ENCODE peak calls at places on chromosomes 16 and 17, in eight cellular contexts. Z is lung, T is brain microvascular endothelial cell, U is pancreas, G is neuronal stem cell, A is stomach, D is GM23248, R is dorsolateral prefrontal cortex. E is an unnamed sample.

GRCh38 chr16:81610144-81610842 is 165.7 kb downstream of the CMIP start:
- DNase-seq in Z (peak), T (peak), U (peak), G (no peak), A (peak), D (peak), R (peak), E (peak)

GRCh38 chr17:81043725-81044427 is 8.9 kb downstream of the BAIAP2 start:
- DNase-seq in Z (peak), T (peak), U (no peak), G (no peak), A (peak), D (no peak), R (no peak), E (no peak)

GRCh38 chr17:28615260-28615940 is 1.4 kb upstream of the RSKR start:
- DNase-seq in Z (no peak), T (no peak), U (no peak), G (no peak), A (no peak), D (no peak), R (no peak), E (no peak)

GRCh38 chr17:76691379-76692191 is 19.2 kb downstream of the MXRA7 start:
- DNase-seq in Z (no peak), T (no peak), U (no peak), G (no peak), A (no peak), D (no peak), R (no peak), E (no peak)

GRCh38 chr17:42920922-42921321 is 20.3 kb downstream of the G6PC1 start:
- DNase-seq in Z (peak), T (no peak), U (peak), G (no peak), A (peak), D (no peak), R (no peak), E (no peak)

GRCh38 chr17:58507123-58507634 is 7.3 kb downstream of the MTMR4 start:
- DNase-seq in Z (no peak), T (peak), U (no peak), G (no peak), A (no peak), D (no peak), R (no peak), E (no peak)

GRCh38 chr17:60107526-60108257 is 29.0 kb upstream of the HEATR6 start:
- DNase-seq in Z (peak), T (no peak), U (no peak), G (no peak), A (no peak), D (peak), R (no peak), E (no peak)

GRCh38 chr17:2090804-2091534 is 36.1 kb downstream of the HIC1 start:
- DNase-seq in Z (no peak), T (peak), U (no peak), G (peak), A (no peak), D (peak), R (no peak), E (peak)

GRCh38 chr17:79658811-79659207 is 48.0 kb upstream of the RBFOX3 start:
- DNase-seq in Z (no peak), T (peak), U (no peak), G (peak), A (no peak), D (peak), R (no peak), E (no peak)

GRCh38 chr17:16512011-16512410 is 20.0 kb upstream of the LRRC75A start:
- DNase-seq in Z (no peak), T (no peak), U (no peak), G (no peak), A (no peak), D (no peak), R (no peak), E (no peak)

GRCh38 chr17:7394452-7395191 is at the start of gene PLSCR3:
- DNase-seq in Z (peak), T (peak), U (peak), G (peak), A (peak), D (peak), R (peak), E (peak)

GRCh38 chr16:17205279-17206139 is 265.3 kb downstream of the XYLT1 start:
- DNase-seq in Z (no peak), T (no peak), U (peak), G (no peak), A (peak), D (peak), R (no peak), E (no peak)

GRCh38 chr17:10631048-10631700 is 25.9 kb downstream of the MYH3 start:
- DNase-seq in Z (no peak), T (no peak), U (peak), G (no peak), A (no peak), D (peak), R (no peak), E (peak)

GRCh38 chr16:76681296-76681695 is 404.1 kb downstream of the CNTNAP4 start:
- DNase-seq in Z (no peak), T (no peak), U (no peak), G (no peak), A (no peak), D (no peak), R (no peak), E (no peak)

GRCh38 chr16:8569650-8570338 is 20.5 kb downstream of the TMEM114 start:
- DNase-seq in Z (no peak), T (no peak), U (no peak), G (no peak), A (no peak), D (no peak), R (no peak), E (no peak)
- H3K27ac ChIP-seq in Z (no peak), T (no peak), U (no peak), G (no peak), A (no peak), D (no peak), R (no peak), E (no peak)

GRCh38 chr17:5422505-5422904 is 2.5 kb downstream of the RPAIN start:
- DNase-seq in Z (no peak), T (peak), U (no peak), G (no peak), A (no peak), D (peak), R (no peak), E (no peak)
- H3K4me3 ChIP-seq in Z (no peak), T (no peak), U (no peak), G (no peak), A (no peak), D (no peak), R (no peak), E (no peak)

DNA sequence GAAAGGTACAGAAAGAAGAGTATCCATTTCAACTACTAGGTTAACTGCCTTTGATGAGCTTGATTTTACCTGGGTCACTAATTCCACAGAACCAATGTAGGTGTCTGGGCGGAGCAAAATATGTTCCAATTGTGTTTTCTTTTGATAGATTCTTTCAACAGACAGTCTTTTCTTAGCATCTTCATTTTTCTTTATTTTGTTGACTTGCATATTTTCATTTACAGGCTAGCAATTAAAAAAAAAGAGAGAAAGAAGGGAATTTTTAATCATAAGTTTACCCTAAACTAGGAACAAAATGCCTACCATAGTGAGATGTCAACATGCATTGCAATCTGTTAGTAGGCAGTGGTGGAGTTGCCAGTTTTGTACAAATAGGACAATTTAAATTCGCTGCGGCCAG is 1.0 kb downstream of the TOP2A start:
- DNase-seq in Z (no peak), T (no peak), U (no peak), G (no peak), A (no peak), D (no peak), R (no peak), E (no peak)
- H3K27ac ChIP-seq in Z (no peak), T (peak), U (no peak), G (no peak), A (no peak), D (peak), R (no peak), E (no peak)

GRCh38 chr16:49483651-49484451 is 110.2 kb downstream of the C16orf78 start:
- DNase-seq in Z (no peak), T (no peak), U (no peak), G (no peak), A (no peak), D (no peak), R (peak), E (no peak)
- H3K4me3 ChIP-seq in Z (no peak), T (no peak), U (no peak), G (no peak), A (peak), D (no peak), R (no peak), E (peak)

DNA sequence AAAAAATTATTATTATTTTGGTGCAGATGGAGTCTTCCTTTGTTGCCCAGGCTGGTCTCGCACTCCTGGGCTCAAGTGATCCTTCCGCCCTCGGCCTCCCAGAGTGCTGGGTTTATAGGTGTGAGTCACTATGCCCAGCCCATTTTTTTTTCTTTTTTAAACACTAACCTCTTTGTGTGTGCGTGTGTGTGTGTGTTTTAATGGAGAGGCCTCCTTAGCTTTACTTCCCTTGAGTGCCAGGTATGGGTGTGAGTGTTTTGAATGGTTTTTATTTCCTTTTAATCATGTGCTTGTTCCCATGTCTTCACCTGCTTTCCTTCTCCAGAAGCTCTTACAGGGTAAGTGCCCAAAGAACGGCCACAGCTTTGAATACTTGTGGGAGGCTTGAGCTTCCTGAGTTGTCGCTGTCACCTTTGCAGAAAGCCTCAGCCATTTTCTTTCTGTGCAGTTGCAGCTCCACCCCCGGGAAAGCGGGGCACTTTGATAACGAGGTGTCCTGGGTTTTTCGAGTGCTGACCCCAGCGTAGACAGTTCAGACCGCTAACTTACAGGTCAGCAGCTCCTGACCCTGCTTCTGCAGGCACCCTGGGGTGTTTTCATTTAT is 22.6 kb downstream of the AKAP1 start:
- DNase-seq in Z (peak), T (no peak), U (no peak), G (no peak), A (peak), D (peak), R (no peak), E (peak)
- H3K27ac ChIP-seq in Z (peak), T (no peak), U (peak), G (peak), A (peak), D (no peak), R (no peak), E (peak)

GRCh38 chr16:73172621-73173312 is 124.8 kb upstream of the ZFHX3 start:
- DNase-seq in Z (peak), T (peak), U (peak), G (no peak), A (peak), D (peak), R (no peak), E (peak)
- H3K4me3 ChIP-seq in Z (no peak), T (no peak), U (no peak), G (no peak), A (no peak), D (peak), R (no peak), E (no peak)

GRCh38 chr16:51701025-51701424 is 550.0 kb upstream of the SALL1 start:
- DNase-seq in Z (no peak), T (no peak), U (no peak), G (no peak), A (no peak), D (no peak), R (no peak), E (no peak)

GRCh38 chr16:51698647-51699046 is 547.6 kb upstream of the SALL1 start:
- DNase-seq in Z (no peak), T (no peak), U (no peak), G (no peak), A (no peak), D (no peak), R (no peak), E (no peak)

GRCh38 chr16:51697454-51697853 is 546.4 kb upstream of the SALL1 start:
- DNase-seq in Z (no peak), T (no peak), U (no peak), G (no peak), A (no peak), D (no peak), R (no peak), E (no peak)
- H3K27ac ChIP-seq in Z (no peak), T (no peak), U (no peak), G (no peak), A (no peak), D (no peak), R (no peak), E (no peak)

GRCh38 chr17:19650826-19651225 is 2.3 kb downstream of the ALDH3A2 start:
- DNase-seq in Z (no peak), T (no peak), U (no peak), G (no peak), A (no peak), D (peak), R (no peak), E (no peak)

GRCh38 chr17:19654342-19654886 is 5.9 kb downstream of the ALDH3A2 start:
- DNase-seq in Z (no peak), T (no peak), U (no peak), G (no peak), A (no peak), D (no peak), R (no peak), E (no peak)

GRCh38 chr17:19652595-19652994 is 4.0 kb downstream of the ALDH3A2 start:
- DNase-seq in Z (no peak), T (no peak), U (no peak), G (no peak), A (peak), D (peak), R (no peak), E (no peak)

GRCh38 chr17:19648475-19649406 is at the start of gene ALDH3A2:
- DNase-seq in Z (peak), T (peak), U (peak), G (peak), A (peak), D (peak), R (peak), E (peak)

GRCh38 chr17:19651461-19652238 is 3.1 kb downstream of the ALDH3A2 start:
- DNase-seq in Z (no peak), T (no peak), U (no peak), G (no peak), A (no peak), D (no peak), R (no peak), E (no peak)
- H3K4me3 ChIP-seq in Z (no peak), T (no peak), U (no peak), G (no peak), A (peak), D (no peak), R (peak), E (no peak)

GRCh38 chr16:16022683-16023064 is 73.3 kb downstream of the ABCC1 start:
- DNase-seq in Z (no peak), T (no peak), U (no peak), G (no peak), A (no peak), D (no peak), R (no peak), E (no peak)
- H3K27ac ChIP-seq in Z (peak), T (peak), U (peak), G (no peak), A (peak), D (peak), R (no peak), E (peak)

DNA sequence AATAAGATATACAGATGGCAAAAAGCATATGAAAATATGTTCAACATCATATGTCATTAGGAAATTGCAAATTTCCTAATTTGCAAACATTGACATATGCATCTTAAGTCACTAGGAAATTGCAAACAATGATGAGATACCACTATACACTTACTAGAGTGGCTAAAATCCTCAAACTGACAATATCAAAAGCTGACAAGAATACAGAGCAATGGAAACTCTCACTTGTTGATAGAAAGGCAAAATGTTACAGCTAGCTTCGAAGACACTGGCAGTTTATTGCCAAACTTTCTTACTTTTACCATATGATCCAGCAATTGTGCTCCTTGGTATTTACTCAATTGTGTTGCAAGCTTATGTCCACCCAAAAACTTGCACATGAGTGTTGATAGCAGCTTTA is 5.0 kb upstream of the IL4R start:
- DNase-seq in Z (no peak), T (no peak), U (no peak), G (no peak), A (no peak), D (no peak), R (no peak), E (no peak)
- H3K4me3 ChIP-seq in Z (no peak), T (no peak), U (no peak), G (no peak), A (no peak), D (no peak), R (no peak), E (no peak)